ENCODE peak calls at places on chromosomes 2 and 18, in four cellular contexts. M is uterus, S is heart right ventricle, Y is left ventricle myocardium inferior. E is an unnamed sample. For H3K4me1, the result is how much of the 10 kb centered on the place peaks cover.

GRCh38 chr2:63699549-63699839 is 110.7 kb downstream of the MDH1 start:
- DNase-seq in M (no peak), S (no peak), Y (no peak), E (no peak)

GRCh38 chr2:15725788-15726112 is 134.1 kb downstream of the DDX1 start:
- DNase-seq in M (no peak), S (no peak), Y (no peak), E (no peak)

GRCh38 chr2:18171191-18172139 is 293.0 kb downstream of the KCNS3 start:
- DNase-seq in M (no peak), S (no peak), Y (no peak), E (peak)

GRCh38 chr18:36403896-36404824 is 106.6 kb downstream of the FHOD3 start:
- DNase-seq in M (no peak), S (no peak), Y (no peak), E (no peak)

GRCh38 chr2:147083661-147084060 is 761.2 kb upstream of the ACVR2A start:
- DNase-seq in M (no peak), S (no peak), Y (no peak), E (no peak)

GRCh38 chr2:185618630-185619029 is 120.0 kb upstream of the FSIP2 start:
- DNase-seq in M (no peak), S (no peak), Y (no peak), E (no peak)

GRCh38 chr2:10393648-10393982 is 54.5 kb downstream of the ODC1 start:
- DNase-seq in M (no peak), S (no peak), Y (no peak), E (no peak)

GRCh38 chr2:6946722-6947121 is 29.5 kb downstream of the RNF144A start:
- DNase-seq in M (no peak), S (no peak), Y (no peak), E (no peak)

GRCh38 chr2:105490956-105491355 is 92.1 kb upstream of the FHL2 start:
- DNase-seq in M (no peak), S (no peak), Y (no peak), E (no peak)

GRCh38 chr18:29383311-29384273 is 1206.7 kb upstream of the CDH2 start:
- DNase-seq in M (no peak), S (no peak), Y (no peak), E (no peak)

GRCh38 chr2:53813151-53813550 is 26.3 kb downstream of the ERLEC1 start:
- DNase-seq in M (no peak), S (no peak), Y (no peak), E (no peak)

DNA sequence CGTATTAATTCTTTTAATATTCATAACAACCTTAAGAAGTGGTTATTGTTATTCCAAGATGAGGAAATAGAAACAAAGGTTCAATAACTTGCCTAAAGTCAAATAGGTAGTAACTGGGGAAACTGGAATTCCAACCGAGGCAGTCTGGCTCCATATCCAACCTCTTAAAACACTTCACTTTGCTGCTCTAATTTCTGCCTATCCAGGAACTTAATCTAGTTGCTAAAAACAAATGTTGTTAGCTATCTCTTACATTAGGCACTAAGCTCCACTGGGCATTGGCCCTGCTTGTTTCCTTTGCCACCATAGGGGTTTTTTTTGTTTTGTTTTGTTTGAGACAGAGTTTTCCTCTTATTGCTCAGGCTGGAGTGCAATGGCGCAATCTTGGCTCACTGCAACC is 24.8 kb downstream of the ERLEC1 start:
- DNase-seq in M (no peak), S (no peak), Y (no peak), E (no peak)
- H3K4me1 ChIP-seq in M (under half), S (under half), Y (under half), E (under half)

DNA sequence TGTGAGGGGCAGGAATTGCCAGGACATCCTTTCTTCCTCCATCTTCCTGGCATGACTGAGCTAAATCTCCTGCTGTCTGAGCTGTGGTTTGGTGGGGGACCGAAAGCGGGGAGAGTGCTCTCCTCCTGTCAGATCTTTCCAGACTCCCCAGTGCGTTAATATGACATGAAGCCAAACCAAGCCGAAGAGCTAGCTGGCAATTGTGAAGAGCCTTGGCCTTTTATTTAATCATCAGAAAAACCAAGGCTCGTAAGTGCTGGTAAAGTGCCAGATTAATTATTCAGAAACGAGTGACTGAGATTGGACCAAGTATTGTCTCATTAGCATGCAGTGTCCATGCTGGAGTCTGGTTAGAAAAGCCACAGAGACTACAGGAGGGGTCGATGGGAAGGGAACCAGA is 14.5 kb upstream of the LRPPRC start:
- DNase-seq in M (no peak), S (no peak), Y (no peak), E (peak)
- H3K27ac ChIP-seq in M (no peak), S (no peak), Y (no peak), E (no peak)

GRCh38 chr2:119157850-119158511 is 570 bp downstream of the C1QL2 start:
- DNase-seq in M (no peak), S (no peak), Y (no peak), E (no peak)
- H3K4me3 ChIP-seq in M (no peak), S (no peak), Y (peak), E (no peak)

GRCh38 chr2:226792155-226792871 is 7.3 kb downstream of the IRS1 start:
- DNase-seq in M (no peak), S (no peak), Y (no peak), E (no peak)
- H3K4me1 ChIP-seq in M (under half), S (half or more), Y (half or more), E (half or more)

GRCh38 chr18:60892855-60893254 is 440.4 kb upstream of the CDH20 start:
- DNase-seq in M (no peak), S (no peak), Y (no peak), E (no peak)
- H3K27ac ChIP-seq in M (no peak), S (no peak), Y (no peak), E (no peak)

GRCh38 chr2:191754103-191754502 is 76.2 kb downstream of the NABP1 start:
- DNase-seq in M (no peak), S (no peak), Y (no peak), E (no peak)
- H3K4me3 ChIP-seq in M (no peak), S (no peak), Y (no peak), E (no peak)

DNA sequence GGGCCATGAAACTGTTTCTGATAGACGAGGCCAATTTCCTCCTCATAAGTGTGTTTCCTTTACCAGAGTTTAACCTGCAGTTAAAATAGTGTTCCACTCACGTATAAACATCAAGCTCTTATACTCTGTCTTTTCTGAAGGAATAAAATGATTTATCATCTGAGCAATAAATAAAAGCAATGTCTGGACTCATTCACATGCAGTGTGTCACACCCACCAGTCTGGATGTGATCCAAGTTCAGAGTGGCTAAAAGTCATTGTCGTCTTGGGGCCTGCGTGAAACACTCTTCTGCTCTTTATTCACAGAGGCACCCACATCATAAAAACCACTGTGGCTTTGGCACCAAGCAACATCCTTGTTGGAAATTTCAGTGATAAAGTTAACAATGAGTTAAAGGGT is 19.5 kb upstream of the SLC9A4 start:
- DNase-seq in M (no peak), S (no peak), Y (no peak), E (no peak)
- H3K4me1 ChIP-seq in M (under half), S (under half), Y (under half), E (under half)

DNA sequence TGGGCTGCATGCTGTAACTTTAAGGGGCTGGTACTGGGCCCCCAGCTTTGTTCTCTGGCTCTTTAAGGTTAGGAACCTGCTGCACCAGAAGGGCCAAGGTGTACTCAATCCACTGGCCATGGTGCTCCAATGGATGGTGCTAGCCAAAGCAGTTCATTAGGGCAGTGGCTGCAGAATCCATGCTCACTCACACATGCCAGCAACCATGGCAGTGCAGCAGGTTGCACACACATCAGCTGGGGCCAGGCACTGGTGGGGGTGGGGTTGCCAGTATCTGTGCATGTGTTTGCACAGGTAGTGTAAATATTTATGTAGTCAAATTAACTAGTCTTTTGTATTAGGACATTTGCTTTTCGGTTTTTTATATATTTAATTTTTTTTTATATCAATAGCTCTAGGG is 228.3 kb upstream of the EPC2 start:
- DNase-seq in M (no peak), S (no peak), Y (no peak), E (no peak)
- H3K27ac ChIP-seq in M (no peak), S (no peak), Y (no peak), E (no peak)

GRCh38 chr18:57585846-57586242 is 658 bp downstream of the FECH start:
- DNase-seq in M (no peak), S (no peak), Y (no peak), E (no peak)

GRCh38 chr18:57585421-57585820 is 1.1 kb downstream of the FECH start:
- DNase-seq in M (no peak), S (no peak), Y (no peak), E (no peak)

GRCh38 chr18:57586243-57587049 is at the start of gene FECH:
- DNase-seq in M (peak), S (peak), Y (peak), E (peak)

GRCh38 chr18:57581301-57581934 is 5.1 kb downstream of the FECH start:
- DNase-seq in M (no peak), S (no peak), Y (no peak), E (no peak)

DNA sequence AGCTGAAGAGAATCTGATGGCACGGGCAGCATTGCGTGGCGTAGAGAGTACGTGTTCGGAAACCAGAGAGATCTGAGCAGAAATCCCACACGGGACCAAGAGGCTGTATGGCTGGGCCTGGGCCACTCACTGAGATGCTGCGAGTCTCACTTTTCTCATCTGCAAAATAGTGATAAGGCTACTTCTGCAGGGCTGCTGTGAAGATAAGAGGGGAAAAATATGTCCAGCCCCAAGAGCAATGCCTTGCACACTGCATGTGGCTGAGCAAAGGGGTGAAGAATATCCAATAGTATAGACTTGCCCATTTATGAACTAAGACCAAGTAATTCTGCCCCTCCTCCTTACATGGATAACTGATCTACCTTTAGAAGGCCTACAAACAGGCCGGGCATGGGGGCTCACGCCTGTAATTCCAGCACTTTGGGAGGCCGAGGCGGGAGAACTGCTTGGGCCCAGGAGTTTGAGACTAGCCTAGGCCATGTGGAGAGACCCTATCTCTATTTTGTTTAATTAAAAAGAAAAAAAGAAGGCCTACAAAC is 3.1 kb downstream of the FECH start:
- DNase-seq in M (no peak), S (no peak), Y (no peak), E (no peak)
- H3K4me3 ChIP-seq in M (no peak), S (no peak), Y (no peak), E (no peak)

DNA sequence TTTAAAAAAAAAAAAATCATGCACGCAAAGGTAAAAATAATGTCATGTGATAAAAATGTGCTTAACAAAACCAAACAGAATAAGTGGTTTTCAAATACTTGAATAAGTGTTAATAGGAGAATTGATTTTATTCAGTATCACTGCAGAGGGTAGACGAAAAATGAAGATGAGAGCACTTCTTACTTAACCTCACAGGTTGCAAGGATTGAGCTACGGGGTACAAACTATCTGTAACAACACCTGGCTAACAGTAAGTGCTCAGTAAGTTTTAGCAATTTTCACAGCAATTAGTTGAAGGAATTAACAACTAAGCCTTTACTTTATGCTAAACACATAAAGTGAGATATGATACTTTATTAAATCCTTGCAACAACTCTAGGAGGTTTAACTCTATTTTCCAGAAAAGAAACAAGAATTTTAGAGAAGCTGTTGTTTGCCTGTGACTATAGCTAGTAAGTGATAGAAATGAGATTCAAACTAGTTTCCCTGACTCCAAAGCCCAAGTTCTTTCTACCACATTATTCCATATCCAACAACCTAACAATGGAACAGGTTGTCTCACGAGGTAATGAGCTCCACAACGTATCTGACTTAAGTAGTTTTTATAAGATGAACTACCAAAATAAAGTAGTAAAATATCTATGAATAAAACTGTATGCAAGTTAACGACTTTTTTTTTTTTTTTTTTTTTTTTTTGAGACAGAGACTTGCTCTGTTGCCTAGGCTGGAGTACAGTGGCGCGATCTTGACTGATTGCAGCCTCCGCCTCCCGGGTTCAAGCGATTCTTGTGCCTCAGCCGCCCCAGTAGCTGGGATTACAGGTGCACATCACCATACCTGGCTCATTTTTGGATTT is 4.7 kb downstream of the PRKD3 start:
- DNase-seq in M (no peak), S (no peak), Y (no peak), E (no peak)
- H3K4me1 ChIP-seq in M (under half), S (under half), Y (half or more), E (under half)

E was measured in adrenal gland.